ENCODE peak calls at places on chromosomes 11 and 22, in six cellular contexts. One of them, this sample, is unnamed.

GRCh38 chr11:61868601-61869476 is 22.5 kb downstream of the FADS3 start:
- DNase-seq in astrocyte of the spinal cord: no peak
- DNase-seq in HFFc6: no peak
- DNase-seq in Peyer's patch: no peak
- DNase-seq in transverse colon: no peak
- DNase-seq in glutamatergic neuron: no peak
- DNase-seq in this sample: peak

GRCh38 chr11:73218106-73218829 is at the start of gene P2RY2:
- DNase-seq in astrocyte of the spinal cord: no peak
- DNase-seq in HFFc6: no peak
- DNase-seq in Peyer's patch: peak
- DNase-seq in transverse colon: peak
- DNase-seq in glutamatergic neuron: peak
- DNase-seq in this sample: peak

GRCh38 chr11:503179-503981 is 3.7 kb downstream of the RNH1 start:
- DNase-seq in astrocyte of the spinal cord: peak
- DNase-seq in HFFc6: no peak
- DNase-seq in Peyer's patch: peak
- DNase-seq in transverse colon: peak
- DNase-seq in glutamatergic neuron: no peak
- DNase-seq in this sample: no peak

GRCh38 chr11:73152861-73153483 is 10.9 kb upstream of the FCHSD2 start:
- DNase-seq in astrocyte of the spinal cord: no peak
- DNase-seq in HFFc6: no peak
- DNase-seq in Peyer's patch: peak
- DNase-seq in transverse colon: peak
- DNase-seq in glutamatergic neuron: no peak
- DNase-seq in this sample: peak

GRCh38 chr22:50444663-50445062 is 30.2 kb downstream of the SBF1 start:
- DNase-seq in astrocyte of the spinal cord: peak
- DNase-seq in HFFc6: peak
- DNase-seq in Peyer's patch: peak
- DNase-seq in transverse colon: peak
- DNase-seq in glutamatergic neuron: no peak
- DNase-seq in this sample: no peak

GRCh38 chr11:70504246-70505020 is 106.1 kb downstream of the CTTN start:
- DNase-seq in astrocyte of the spinal cord: no peak
- DNase-seq in HFFc6: no peak
- DNase-seq in Peyer's patch: no peak
- DNase-seq in transverse colon: no peak
- DNase-seq in glutamatergic neuron: no peak
- DNase-seq in this sample: peak

GRCh38 chr11:15196704-15197103 is 82.0 kb downstream of the INSC start:
- DNase-seq in astrocyte of the spinal cord: no peak
- DNase-seq in HFFc6: no peak
- DNase-seq in Peyer's patch: no peak
- DNase-seq in transverse colon: no peak
- DNase-seq in glutamatergic neuron: no peak
- DNase-seq in this sample: no peak

GRCh38 chr22:45771711-45772110 is 100.1 kb downstream of the ATXN10 start:
- DNase-seq in astrocyte of the spinal cord: peak
- DNase-seq in HFFc6: no peak
- DNase-seq in Peyer's patch: no peak
- DNase-seq in transverse colon: no peak
- DNase-seq in glutamatergic neuron: no peak
- DNase-seq in this sample: no peak

GRCh38 chr11:128776434-128777284 is 82.8 kb downstream of the FLI1 start:
- DNase-seq in astrocyte of the spinal cord: peak
- DNase-seq in HFFc6: no peak
- DNase-seq in Peyer's patch: no peak
- DNase-seq in transverse colon: no peak
- DNase-seq in glutamatergic neuron: peak
- DNase-seq in this sample: no peak

GRCh38 chr11:6531267-6531752 is 34.2 kb downstream of the DNHD1 start:
- DNase-seq in astrocyte of the spinal cord: peak
- DNase-seq in HFFc6: peak
- DNase-seq in Peyer's patch: no peak
- DNase-seq in transverse colon: no peak
- DNase-seq in glutamatergic neuron: no peak
- DNase-seq in this sample: no peak

GRCh38 chr22:26229910-26230309 is 60.6 kb downstream of the SEZ6L start:
- DNase-seq in astrocyte of the spinal cord: no peak
- DNase-seq in HFFc6: no peak
- DNase-seq in Peyer's patch: no peak
- DNase-seq in transverse colon: no peak
- DNase-seq in glutamatergic neuron: no peak
- DNase-seq in this sample: no peak

GRCh38 chr11:67616431-67617242 is 9.9 kb downstream of the NDUFV1 start:
- DNase-seq in astrocyte of the spinal cord: no peak
- DNase-seq in HFFc6: no peak
- DNase-seq in Peyer's patch: no peak
- DNase-seq in transverse colon: no peak
- DNase-seq in glutamatergic neuron: no peak
- DNase-seq in this sample: no peak

GRCh38 chr11:810040-810567 is 337 bp downstream of the RPLP2 start:
- DNase-seq in astrocyte of the spinal cord: no peak
- DNase-seq in HFFc6: no peak
- DNase-seq in Peyer's patch: peak
- DNase-seq in transverse colon: no peak
- DNase-seq in glutamatergic neuron: peak
- DNase-seq in this sample: no peak

GRCh38 chr11:130737041-130737830 is 179.0 kb downstream of the SNX19 start:
- DNase-seq in astrocyte of the spinal cord: no peak
- DNase-seq in HFFc6: no peak
- DNase-seq in Peyer's patch: no peak
- DNase-seq in transverse colon: no peak
- DNase-seq in glutamatergic neuron: no peak
- DNase-seq in this sample: no peak

GRCh38 chr11:67996051-67996450 is 7.8 kb downstream of the UNC93B1 start:
- DNase-seq in astrocyte of the spinal cord: no peak
- DNase-seq in HFFc6: no peak
- DNase-seq in Peyer's patch: peak
- DNase-seq in transverse colon: no peak
- DNase-seq in glutamatergic neuron: no peak
- DNase-seq in this sample: no peak

GRCh38 chr22:30697975-30698374 is 3.3 kb downstream of the OSBP2 start:
- DNase-seq in astrocyte of the spinal cord: no peak
- DNase-seq in HFFc6: no peak
- DNase-seq in Peyer's patch: no peak
- DNase-seq in transverse colon: no peak
- DNase-seq in glutamatergic neuron: no peak
- DNase-seq in this sample: no peak

GRCh38 chr11:69731110-69731509 is 27.3 kb upstream of the FGF19 start:
- DNase-seq in astrocyte of the spinal cord: no peak
- DNase-seq in HFFc6: no peak
- DNase-seq in Peyer's patch: no peak
- DNase-seq in transverse colon: no peak
- DNase-seq in glutamatergic neuron: no peak
- DNase-seq in this sample: no peak

GRCh38 chr11:74463216-74463615 is 4.1 kb downstream of the KCNE3 start:
- DNase-seq in astrocyte of the spinal cord: no peak
- DNase-seq in HFFc6: no peak
- DNase-seq in Peyer's patch: no peak
- DNase-seq in transverse colon: no peak
- DNase-seq in glutamatergic neuron: no peak
- DNase-seq in this sample: no peak

GRCh38 chr11:75836422-75836821 is 21.4 kb downstream of the UVRAG start:
- DNase-seq in astrocyte of the spinal cord: no peak
- DNase-seq in HFFc6: no peak
- DNase-seq in Peyer's patch: no peak
- DNase-seq in transverse colon: no peak
- DNase-seq in glutamatergic neuron: no peak
- DNase-seq in this sample: no peak

DNA sequence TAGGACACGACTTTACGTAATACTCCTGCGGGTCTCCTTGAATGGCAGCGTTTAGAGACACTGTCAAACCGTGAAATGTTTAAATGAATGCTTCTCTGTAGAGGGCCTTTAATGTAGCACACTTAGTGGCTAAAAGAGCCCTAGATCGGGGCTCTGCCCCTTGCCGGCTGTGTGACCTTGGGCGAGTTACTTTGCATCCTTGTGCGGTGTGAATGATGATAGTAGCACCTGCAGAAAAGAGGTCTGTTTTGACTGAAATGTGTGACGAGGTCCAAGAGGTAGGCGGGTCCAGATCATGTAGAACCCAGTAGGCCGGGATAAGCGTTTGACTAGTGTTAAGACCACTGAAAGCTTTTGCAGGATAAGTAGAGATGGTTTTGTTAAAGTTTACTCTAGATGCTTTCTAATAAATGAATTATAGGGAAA is 866 bp downstream of the MED17 start:
- DNase-seq in astrocyte of the spinal cord: no peak
- DNase-seq in HFFc6: no peak
- DNase-seq in Peyer's patch: no peak
- DNase-seq in transverse colon: no peak
- DNase-seq in glutamatergic neuron: no peak
- DNase-seq in this sample: no peak
- TF ChIP-seq CTCF in astrocyte of the spinal cord: no peak
- TF ChIP-seq CTCF in HFFc6: no peak
- TF ChIP-seq CTCF in Peyer's patch: no peak
- TF ChIP-seq CTCF in transverse colon: no peak
- TF ChIP-seq CTCF in glutamatergic neuron: no peak
- TF ChIP-seq CTCF in this sample: peak

DNA sequence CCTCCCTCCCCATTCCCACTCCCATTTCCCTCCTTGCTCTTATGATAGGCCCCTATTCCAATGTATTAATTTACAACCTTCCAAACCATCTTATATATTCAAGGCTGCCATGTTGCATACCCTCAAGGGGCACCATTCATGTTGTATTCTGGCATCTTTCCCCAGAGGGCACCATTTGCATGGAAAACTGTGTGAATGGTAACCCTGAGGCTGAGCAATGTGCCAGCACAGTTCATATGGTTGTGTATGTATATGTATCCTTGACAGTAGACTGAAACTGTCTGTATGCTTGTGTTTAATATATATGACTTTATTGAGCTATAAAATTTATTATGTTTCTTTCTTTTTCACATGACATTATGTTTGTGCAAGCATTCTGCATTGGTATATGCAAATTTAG is 7.3 kb downstream of the RASSF10 start:
- DNase-seq in astrocyte of the spinal cord: no peak
- DNase-seq in HFFc6: no peak
- DNase-seq in Peyer's patch: no peak
- DNase-seq in transverse colon: peak
- DNase-seq in glutamatergic neuron: no peak
- DNase-seq in this sample: no peak
- TF ChIP-seq CTCF in astrocyte of the spinal cord: no peak
- TF ChIP-seq CTCF in HFFc6: no peak
- TF ChIP-seq CTCF in Peyer's patch: peak
- TF ChIP-seq CTCF in transverse colon: no peak
- TF ChIP-seq CTCF in glutamatergic neuron: no peak
- TF ChIP-seq CTCF in this sample: no peak

GRCh38 chr11:43925932-43926505 is 16.4 kb upstream of the C11orf96 start:
- DNase-seq in astrocyte of the spinal cord: no peak
- DNase-seq in HFFc6: no peak
- DNase-seq in Peyer's patch: no peak
- DNase-seq in transverse colon: no peak
- DNase-seq in glutamatergic neuron: peak
- DNase-seq in this sample: no peak

GRCh38 chr11:43925063-43925931 is 17.1 kb upstream of the C11orf96 start:
- DNase-seq in astrocyte of the spinal cord: no peak
- DNase-seq in HFFc6: no peak
- DNase-seq in Peyer's patch: no peak
- DNase-seq in transverse colon: no peak
- DNase-seq in glutamatergic neuron: peak
- DNase-seq in this sample: no peak

GRCh38 chr11:43923327-43924111 is 18.9 kb upstream of the C11orf96 start:
- DNase-seq in astrocyte of the spinal cord: peak
- DNase-seq in HFFc6: peak
- DNase-seq in Peyer's patch: peak
- DNase-seq in transverse colon: no peak
- DNase-seq in glutamatergic neuron: peak
- DNase-seq in this sample: no peak

GRCh38 chr11:43922974-43923326 is 19.5 kb upstream of the C11orf96 start:
- DNase-seq in astrocyte of the spinal cord: no peak
- DNase-seq in HFFc6: no peak
- DNase-seq in Peyer's patch: no peak
- DNase-seq in transverse colon: no peak
- DNase-seq in glutamatergic neuron: no peak
- DNase-seq in this sample: no peak

DNA sequence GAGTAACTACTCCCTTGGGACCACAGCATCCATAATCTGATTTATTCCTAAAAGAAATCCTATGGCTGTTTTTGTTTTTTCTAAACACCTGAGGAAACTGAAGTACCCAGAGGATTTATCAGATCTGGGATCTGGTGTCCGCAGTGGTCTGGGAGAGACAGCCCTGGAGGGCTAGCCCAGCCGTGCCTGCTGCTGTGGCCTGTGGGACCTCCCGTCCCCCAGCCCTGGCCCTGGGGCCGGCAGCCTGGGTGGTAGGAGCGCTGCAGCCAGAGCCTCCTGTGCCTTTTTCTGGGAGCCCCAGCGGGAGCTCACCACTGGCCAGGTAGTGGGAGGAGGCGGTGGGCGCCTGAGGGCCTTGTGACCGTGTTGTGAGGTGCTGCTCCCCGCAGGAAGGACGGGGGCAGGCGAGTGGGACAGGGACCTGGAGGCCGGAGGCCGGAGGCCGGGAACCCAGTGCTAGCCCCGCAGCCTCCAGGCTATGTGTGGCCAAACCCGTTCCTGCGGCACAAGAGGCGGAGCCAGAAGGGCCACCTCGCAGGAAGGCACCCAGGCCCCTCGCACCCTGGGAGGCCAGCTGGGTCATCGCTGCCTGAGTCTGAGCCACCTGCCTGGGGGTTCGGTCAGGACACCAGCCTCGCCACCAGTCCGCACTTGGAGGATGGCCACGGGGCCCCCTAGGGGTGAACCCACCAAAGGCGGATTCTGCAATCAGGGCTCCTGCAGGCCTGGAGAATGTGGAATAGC is 18.2 kb upstream of the C11orf96 start:
- DNase-seq in astrocyte of the spinal cord: no peak
- DNase-seq in HFFc6: no peak
- DNase-seq in Peyer's patch: no peak
- DNase-seq in transverse colon: no peak
- DNase-seq in glutamatergic neuron: no peak
- DNase-seq in this sample: no peak
- TF ChIP-seq CTCF in astrocyte of the spinal cord: peak
- TF ChIP-seq CTCF in HFFc6: peak
- TF ChIP-seq CTCF in Peyer's patch: no peak
- TF ChIP-seq CTCF in transverse colon: no peak
- TF ChIP-seq CTCF in glutamatergic neuron: peak
- TF ChIP-seq CTCF in this sample: peak

GRCh38 chr11:3809624-3809928 is 1.2 kb downstream of the PGAP2 start:
- DNase-seq in astrocyte of the spinal cord: no peak
- DNase-seq in HFFc6: no peak
- DNase-seq in Peyer's patch: no peak
- DNase-seq in transverse colon: no peak
- DNase-seq in glutamatergic neuron: no peak
- DNase-seq in this sample: no peak

GRCh38 chr11:3807856-3808845 is at the start of gene PGAP2:
- DNase-seq in astrocyte of the spinal cord: peak
- DNase-seq in HFFc6: peak
- DNase-seq in Peyer's patch: peak
- DNase-seq in transverse colon: peak
- DNase-seq in glutamatergic neuron: peak
- DNase-seq in this sample: no peak

GRCh38 chr11:3810446-3810845 is 2.1 kb downstream of the PGAP2 start:
- DNase-seq in astrocyte of the spinal cord: no peak
- DNase-seq in HFFc6: no peak
- DNase-seq in Peyer's patch: no peak
- DNase-seq in transverse colon: no peak
- DNase-seq in glutamatergic neuron: no peak
- DNase-seq in this sample: no peak

GRCh38 chr11:3810951-3811350 is 2.6 kb downstream of the PGAP2 start:
- DNase-seq in astrocyte of the spinal cord: no peak
- DNase-seq in HFFc6: peak
- DNase-seq in Peyer's patch: no peak
- DNase-seq in transverse colon: no peak
- DNase-seq in glutamatergic neuron: no peak
- DNase-seq in this sample: no peak

GRCh38 chr11:3808846-3809623 is 675 bp downstream of the PGAP2 start:
- DNase-seq in astrocyte of the spinal cord: peak
- DNase-seq in HFFc6: peak
- DNase-seq in Peyer's patch: peak
- DNase-seq in transverse colon: peak
- DNase-seq in glutamatergic neuron: no peak
- DNase-seq in this sample: no peak
- TF ChIP-seq CTCF in astrocyte of the spinal cord: peak
- TF ChIP-seq CTCF in HFFc6: peak
- TF ChIP-seq CTCF in Peyer's patch: peak
- TF ChIP-seq CTCF in transverse colon: peak
- TF ChIP-seq CTCF in glutamatergic neuron: no peak
- TF ChIP-seq CTCF in this sample: peak

This sample was measured in chondrocyte.